ENCODE peak calls at places on chromosomes 2 and 18, in six cellular contexts. X is endodermal cell, P is mammary epithelial cell, H is GM23248, D is colonic mucosa, I is neuronal stem cell. A is an unnamed sample.

GRCh38 chr2:61707984-61708852 is 145.6 kb downstream of the FAM161A start:
- DNase-seq in X (no peak), P (peak), H (peak), D (no peak), I (no peak), A (no peak)

GRCh38 chr2:160197587-160197986 is 2.5 kb downstream of the ITGB6 start:
- DNase-seq in X (no peak), P (no peak), H (no peak), D (no peak), I (no peak), A (no peak)

GRCh38 chr2:48174503-48174902 is 268.2 kb upstream of the FBXO11 start:
- DNase-seq in X (no peak), P (no peak), H (peak), D (no peak), I (no peak), A (no peak)

GRCh38 chr2:162457487-162457886 is 113.6 kb downstream of the GCA start:
- DNase-seq in X (no peak), P (no peak), H (no peak), D (no peak), I (no peak), A (no peak)

GRCh38 chr18:8224576-8224975 is 384.7 kb upstream of the RAB12 start:
- DNase-seq in X (no peak), P (no peak), H (no peak), D (no peak), I (no peak), A (no peak)

GRCh38 chr2:234953116-234954031 is 1.6 kb downstream of the SH3BP4 start:
- DNase-seq in X (peak), P (no peak), H (peak), D (no peak), I (no peak), A (peak)

GRCh38 chr2:220104871-220105351 is 477.5 kb downstream of the SLC4A3 start:
- DNase-seq in X (peak), P (peak), H (peak), D (no peak), I (no peak), A (no peak)

GRCh38 chr2:165793161-165793778 is 777 bp downstream of the GALNT3 start:
- DNase-seq in X (peak), P (peak), H (peak), D (peak), I (peak), A (no peak)

GRCh38 chr2:64543006-64543697 is 19.0 kb downstream of the AFTPH start:
- DNase-seq in X (no peak), P (no peak), H (peak), D (no peak), I (no peak), A (no peak)

GRCh38 chr18:79630266-79631095 is 49.1 kb upstream of the CTDP1 start:
- DNase-seq in X (no peak), P (no peak), H (no peak), D (no peak), I (no peak), A (no peak)

GRCh38 chr18:13563390-13563805 is 163.0 kb downstream of the FAM210A start:
- DNase-seq in X (no peak), P (no peak), H (no peak), D (no peak), I (no peak), A (no peak)

GRCh38 chr2:46943881-46944798 is 28.5 kb upstream of the MCFD2 start:
- DNase-seq in X (no peak), P (no peak), H (no peak), D (no peak), I (no peak), A (peak)
- H3K9ac ChIP-seq in X (no peak), P (no peak), H (peak), D (no peak), I (no peak), A (peak)

GRCh38 chr2:106025796-106026195 is 168.3 kb downstream of the UXS1 start:
- DNase-seq in X (no peak), P (no peak), H (no peak), D (no peak), I (no peak), A (no peak)

GRCh38 chr2:106026271-106027190 is 167.6 kb downstream of the UXS1 start:
- DNase-seq in X (no peak), P (no peak), H (no peak), D (no peak), I (no peak), A (no peak)

GRCh38 chr2:106018141-106018540 is 176.0 kb downstream of the UXS1 start:
- DNase-seq in X (no peak), P (no peak), H (no peak), D (no peak), I (no peak), A (no peak)

GRCh38 chr2:106020032-106020431 is 174.1 kb downstream of the UXS1 start:
- DNase-seq in X (no peak), P (no peak), H (no peak), D (no peak), I (no peak), A (no peak)

GRCh38 chr2:106020821-106021316 is 173.2 kb downstream of the UXS1 start:
- DNase-seq in X (no peak), P (no peak), H (no peak), D (no peak), I (no peak), A (no peak)
- H3K9ac ChIP-seq in X (no peak), P (no peak), H (no peak), D (no peak), I (no peak), A (no peak)

GRCh38 chr2:225894240-225894980 is 494.9 kb downstream of the NYAP2 start:
- DNase-seq in X (no peak), P (peak), H (peak), D (no peak), I (no peak), A (no peak)

GRCh38 chr2:225889452-225889851 is 489.9 kb downstream of the NYAP2 start:
- DNase-seq in X (no peak), P (peak), H (peak), D (peak), I (no peak), A (peak)

GRCh38 chr2:225891013-225891412 is 491.5 kb downstream of the NYAP2 start:
- DNase-seq in X (no peak), P (no peak), H (no peak), D (no peak), I (no peak), A (no peak)

GRCh38 chr2:225893151-225893550 is 493.6 kb downstream of the NYAP2 start:
- DNase-seq in X (no peak), P (no peak), H (no peak), D (no peak), I (no peak), A (no peak)

GRCh38 chr2:225895126-225895525 is 495.6 kb downstream of the NYAP2 start:
- DNase-seq in X (no peak), P (peak), H (peak), D (no peak), I (no peak), A (no peak)
- H3K9ac ChIP-seq in X (no peak), P (no peak), H (peak), D (no peak), I (no peak), A (no peak)

DNA sequence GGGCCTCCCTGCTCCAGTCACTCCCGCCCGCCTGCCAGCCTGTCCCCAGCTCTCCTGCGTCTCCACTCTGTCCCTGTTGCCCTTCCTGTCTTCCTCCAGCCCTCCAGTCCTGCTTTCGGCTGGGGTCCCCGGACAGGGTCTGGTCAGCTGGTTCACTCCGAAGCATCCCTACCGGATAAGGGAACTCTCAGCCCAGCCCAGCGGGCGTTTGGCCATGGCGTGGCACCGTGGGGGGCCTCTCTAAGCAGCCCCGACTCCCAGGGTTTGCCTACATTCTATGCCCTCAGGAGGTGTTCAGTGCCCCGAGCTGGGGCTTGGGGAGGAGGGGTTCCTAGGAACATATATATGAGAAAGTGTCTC is 183.0 kb upstream of the HAAO start:
- DNase-seq in X (no peak), P (no peak), H (peak), D (no peak), I (peak), A (no peak)
- H3K9ac ChIP-seq in X (no peak), P (no peak), H (peak), D (peak), I (peak), A (no peak)

GRCh38 chr2:24861500-24861899 is 58.5 kb downstream of the ADCY3 start:
- DNase-seq in X (no peak), P (no peak), H (no peak), D (no peak), I (no peak), A (no peak)
- H3K9ac ChIP-seq in X (no peak), P (no peak), H (no peak), D (no peak), I (no peak), A (no peak)

GRCh38 chr2:43460141-43460540 is 135.7 kb downstream of the THADA start:
- DNase-seq in X (no peak), P (no peak), H (no peak), D (no peak), I (no peak), A (no peak)

GRCh38 chr2:43462866-43463641 is 132.8 kb downstream of the THADA start:
- DNase-seq in X (no peak), P (no peak), H (no peak), D (peak), I (no peak), A (no peak)

GRCh38 chr2:43460611-43461396 is 135.0 kb downstream of the THADA start:
- DNase-seq in X (no peak), P (no peak), H (peak), D (no peak), I (no peak), A (no peak)

GRCh38 chr2:43459455-43459854 is 136.4 kb downstream of the THADA start:
- DNase-seq in X (no peak), P (peak), H (peak), D (no peak), I (no peak), A (no peak)

GRCh38 chr2:43461461-43462073 is 134.3 kb downstream of the THADA start:
- DNase-seq in X (no peak), P (peak), H (no peak), D (no peak), I (no peak), A (peak)
- H3K9ac ChIP-seq in X (no peak), P (no peak), H (no peak), D (no peak), I (no peak), A (peak)

A was measured in Karpas-422.